ENCODE peak calls at places on chromosomes 13 and 19, in six cellular contexts. S is HCT116, V is K562, T is SK-N-SH, Z is GM12878, D is HepG2. U is an unnamed sample.

GRCh38 chr19:21586341-21587116 is 81.1 kb downstream of the ZNF429 start:
- DNase-seq in D (no peak), S (no peak), Z (no peak), T (peak; percentile 82), V (no peak), U (no peak)

GRCh38 chr13:49134305-49134704 is 85.8 kb upstream of the MLNR start:
- DNase-seq in Z (no peak), V (no peak), S (no peak), D (no peak), T (no peak), U (no peak)

GRCh38 chr13:37918116-37919100 is 48.8 kb upstream of the TRPC4 start:
- DNase-seq in V (no peak), D (no peak), T (no peak), S (no peak), Z (no peak), U (no peak)

GRCh38 chr19:39401549-39402416 is 4.9 kb upstream of the ZFP36 start:
- DNase-seq in T (no peak), V (no peak), Z (no peak), D (peak; percentile 96), S (peak; percentile 78), U (peak; percentile 91)

GRCh38 chr19:32231020-32231419 is 114.4 kb upstream of the ZNF507 start:
- DNase-seq in Z (no peak), D (no peak), S (no peak), T (no peak), V (no peak), U (no peak)

GRCh38 chr13:41520016-41520698 is 62.8 kb downstream of the RGCC start:
- DNase-seq in T (no peak), Z (no peak), S (no peak), V (no peak), D (no peak), U (no peak)

GRCh38 chr13:63048648-63049047 is 1633.0 kb upstream of the PCDH20 start:
- DNase-seq in V (no peak), T (no peak), Z (no peak), D (no peak), S (peak; percentile 3), U (no peak)

GRCh38 chr13:25525884-25526283 is 154.1 kb downstream of the ATP8A2 start:
- DNase-seq in V (no peak), D (no peak), Z (no peak), T (no peak), S (no peak), U (no peak)

GRCh38 chr19:35585844-35586243 is at the start of gene PMIS2:
- DNase-seq in S (no peak), Z (no peak), V (peak; percentile 96), D (no peak), T (peak; percentile 64), U (no peak)

GRCh38 chr19:3868770-3869456 is at the start of gene ZFR2:
- DNase-seq in V (peak; percentile 74), S (peak; percentile 36), D (no peak), Z (no peak), T (peak; percentile 86), U (no peak)

GRCh38 chr13:59684105-59684504 is 479.6 kb downstream of the DIAPH3 start:
- DNase-seq in Z (no peak), V (no peak), D (no peak), S (no peak), T (no peak), U (no peak)

GRCh38 chr19:40523322-40524047 is 53.2 kb upstream of the SHKBP1 start:
- DNase-seq in S (peak; percentile 72), Z (no peak), D (peak; percentile 61), T (peak; percentile 83), V (peak; percentile 77), U (no peak)

GRCh38 chr19:28977826-28978225 is 235.1 kb downstream of the UQCRFS1 start:
- DNase-seq in D (no peak), T (no peak), V (no peak), S (no peak), Z (no peak), U (no peak)

GRCh38 chr13:30873519-30873918 is 32.6 kb upstream of the MEDAG start:
- DNase-seq in D (no peak), S (no peak), Z (no peak), V (no peak), T (no peak), U (no peak)

GRCh38 chr13:44278164-44278563 is 95.5 kb upstream of the SERP2 start:
- DNase-seq in Z (no peak), S (no peak), V (no peak), T (no peak), D (no peak), U (no peak)

GRCh38 chr13:98487016-98487415 is 89.9 kb downstream of the STK24 start:
- DNase-seq in D (no peak), V (no peak), S (no peak), Z (no peak), T (no peak), U (no peak)

GRCh38 chr19:14347999-14348889 is 33.0 kb upstream of the ADGRE5 start:
- DNase-seq in Z (no peak), T (peak; percentile 95), D (peak; percentile 28), S (no peak), V (peak; percentile 90), U (no peak)

GRCh38 chr19:6227941-6228325 is 51.8 kb downstream of the MLLT1 start:
- DNase-seq in V (no peak), Z (no peak), T (no peak), S (no peak), D (no peak), U (no peak)

GRCh38 chr13:25170554-25171107 is 1.5 kb downstream of the AMER2 start:
- DNase-seq in T (peak; percentile 50), Z (no peak), D (no peak), V (no peak), S (no peak), U (no peak)

GRCh38 chr19:38665950-38666661 is 18.7 kb downstream of the ACTN4 start:
- DNase-seq in Z (no peak), T (no peak), V (no peak), S (no peak), D (peak; percentile 68), U (no peak)

GRCh38 chr13:31119966-31120733 is 41.6 kb downstream of the HSPH1 start:
- DNase-seq in V (no peak), T (no peak), Z (no peak), S (no peak), D (no peak), U (no peak)

GRCh38 chr13:40376296-40376849 is 290.1 kb downstream of the FOXO1 start:
- DNase-seq in D (no peak), Z (no peak), S (no peak), V (no peak), T (no peak), U (no peak)

GRCh38 chr13:110233682-110234280 is 73.2 kb downstream of the COL4A1 start:
- DNase-seq in V (no peak), T (no peak), Z (no peak), D (no peak), S (no peak), U (no peak)

GRCh38 chr13:50236898-50237318 is 221.7 kb downstream of the KCNRG start:
- DNase-seq in D (no peak), V (no peak), T (no peak), Z (peak; percentile 78), S (no peak), U (no peak)

GRCh38 chr19:15900504-15900903 is 2.6 kb upstream of the CYP4F2 start:
- DNase-seq in V (no peak), Z (no peak), D (no peak), T (no peak), S (no peak), U (no peak)

GRCh38 chr19:15913830-15914229 is 16.0 kb upstream of the CYP4F2 start:
- DNase-seq in V (no peak), Z (no peak), T (no peak), D (no peak), S (no peak), U (no peak)

GRCh38 chr13:32323912-32324311 is 8.6 kb downstream of the BRCA2 start:
- DNase-seq in V (no peak), S (no peak), T (no peak), D (no peak), Z (no peak), U (no peak)
- TF ChIP-seq SIN3A in V (no peak), S (no peak), T (no peak), D (no peak), Z (no peak), U (no peak)

GRCh38 chr13:29516880-29517279 is 78.6 kb downstream of the SLC7A1 start:
- DNase-seq in T (no peak), Z (no peak), S (no peak), V (no peak), D (no peak), U (no peak)
- H3K4me1 ChIP-seq in T (no peaks in the 10 kb centered on the region), Z (no peaks in the 10 kb centered on the region), S (no peaks in the 10 kb centered on the region), V (no peaks in the 10 kb centered on the region), D (no peaks in the 10 kb centered on the region), U (no peaks in the 10 kb centered on the region)

DNA sequence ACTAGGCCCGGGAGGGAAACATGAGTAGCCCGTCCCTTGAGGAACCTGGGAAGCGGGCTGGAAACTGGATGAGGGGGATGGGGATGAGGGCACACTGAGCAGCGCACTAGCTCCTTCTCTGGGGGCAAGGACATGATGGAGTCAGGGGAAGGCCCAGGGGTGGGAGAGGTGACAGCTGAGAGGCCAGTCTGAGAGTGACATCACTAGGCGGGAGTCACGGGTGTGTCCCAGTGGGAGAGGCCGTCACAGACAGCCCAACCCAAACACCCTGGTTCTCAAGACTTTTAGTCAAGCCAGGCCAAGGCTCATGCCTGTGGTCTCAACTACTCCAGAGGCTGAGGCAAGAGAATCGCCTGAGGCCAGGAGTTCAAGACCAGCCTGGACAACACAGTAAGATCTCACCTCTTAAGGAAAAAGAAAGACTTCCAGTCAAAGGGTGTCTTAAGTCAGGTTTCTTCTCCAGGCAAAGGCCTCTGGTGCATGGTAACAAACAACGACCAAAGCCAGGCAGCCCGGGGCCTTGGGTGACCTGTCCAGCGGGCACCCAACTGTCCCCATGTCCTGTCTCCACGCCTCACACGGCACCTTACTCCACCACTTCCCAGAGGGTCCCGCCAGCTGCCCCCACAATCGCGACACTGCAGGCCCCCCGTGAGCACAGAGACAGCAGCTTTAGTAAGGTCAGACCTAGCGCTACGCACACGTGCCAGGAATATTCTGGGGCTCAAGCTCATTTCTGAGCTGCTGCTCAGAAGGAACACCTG is 25.5 kb upstream of the TIMM44 start:
- DNase-seq in S (no peak), T (no peak), Z (no peak), D (no peak), V (peak; percentile 46), U (no peak)
- TF ChIP-seq SIN3A in S (no peak), T (no peak), Z (no peak), D (no peak), V (no peak), U (no peak)

DNA sequence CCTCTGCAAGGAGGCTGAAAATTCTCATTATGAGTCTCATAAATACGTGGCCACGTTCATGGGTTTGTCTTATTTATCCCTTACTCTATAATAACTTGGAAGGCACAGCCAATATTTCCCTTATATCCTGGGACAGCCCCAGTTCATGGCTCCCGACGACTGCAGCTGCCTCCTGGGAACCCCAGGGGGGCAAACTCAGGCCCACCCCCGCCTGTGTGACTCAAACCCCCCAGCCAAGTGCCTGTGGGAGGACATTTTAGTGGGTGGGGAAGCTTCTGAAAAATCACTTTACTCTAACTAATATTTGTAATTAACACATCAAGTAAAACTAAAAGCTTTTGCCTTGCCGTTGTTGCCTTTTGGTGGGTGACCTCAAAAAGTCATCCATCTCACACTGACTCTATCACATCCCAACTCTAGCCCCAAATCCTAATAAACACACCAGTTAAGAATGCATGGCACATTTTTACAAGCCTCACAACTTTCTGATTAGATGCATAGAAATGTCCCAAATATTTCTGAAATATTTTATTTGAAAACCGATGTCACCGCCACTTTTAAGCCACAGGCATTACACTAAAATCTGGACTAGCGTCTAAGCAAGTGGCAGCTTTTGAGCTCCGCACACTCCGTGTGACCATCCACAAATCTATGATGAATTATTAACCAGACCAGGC is 14.2 kb downstream of the RASA3 start:
- DNase-seq in D (peak; percentile 62), T (no peak), Z (no peak), S (no peak), V (no peak), U (no peak)
- H3K4me1 ChIP-seq in D (peaks cover 34% of the 10 kb centered on the region), T (peaks cover 39% of the 10 kb centered on the region), Z (peaks cover 4% of the 10 kb centered on the region), S (peaks cover 4% of the 10 kb centered on the region), V (peaks cover 20% of the 10 kb centered on the region), U (peaks cover 55% of the 10 kb centered on the region)

GRCh38 chr13:43054803-43055802 is 31.7 kb downstream of the DNAJC15 start:
- DNase-seq in D (peak; percentile 75), S (no peak), Z (no peak), V (no peak), T (no peak), U (no peak)
- TF ChIP-seq SIN3A in D (no peak), S (no peak), Z (no peak), V (no peak), T (no peak), U (no peak)

U was measured in Panc1.